ENCODE peak calls at places on chromosomes 13 and 19, in eight cellular contexts. U, H, Y, R, W, P, Z and O are unnamed samples.
A peak's percentile ranks its signal among the peaks of the same experiment; 100 is the strongest.

GRCh38 chr19:18520848-18521691 is 800 bp downstream of the ELL start:
- DNase-seq in Z (peak; percentile 65), P (peak; percentile 61), W (peak; percentile 30), Y (no peak), U (peak; percentile 23), H (peak; percentile 30), R (peak; percentile 75), O (no peak)

GRCh38 chr19:49241769-49242168 is 83.2 kb downstream of the SLC6A16 start:
- DNase-seq in P (no peak), W (no peak), H (no peak), R (no peak), Z (no peak), U (no peak), Y (no peak), O (no peak)

GRCh38 chr19:55005684-55006488 is 32.2 kb downstream of the GP6 start:
- DNase-seq in U (peak; percentile 89), Y (peak; percentile 11), W (no peak), H (peak; percentile 28), P (peak; percentile 32), R (peak; percentile 93), Z (peak; percentile 64), O (no peak)

GRCh38 chr19:51246153-51246552 is 4.7 kb upstream of the SIGLECL1 start:
- DNase-seq in H (no peak), Z (no peak), P (no peak), W (peak; percentile 35), U (peak; percentile 44), Y (no peak), R (no peak), O (no peak)

GRCh38 chr19:18223860-18224524 is 2.2 kb downstream of the PDE4C start:
- DNase-seq in H (peak; percentile 53), P (peak; percentile 63), R (peak; percentile 66), U (no peak), Z (peak; percentile 74), W (peak; percentile 72), Y (no peak), O (no peak)

GRCh38 chr19:4018140-4018613 is 10.6 kb downstream of the PIAS4 start:
- DNase-seq in R (no peak), P (no peak), Z (no peak), W (no peak), Y (no peak), U (no peak), H (no peak), O (no peak)

GRCh38 chr13:53854321-53854720 is 825.7 kb downstream of the OLFM4 start:
- DNase-seq in Y (no peak), P (no peak), R (no peak), U (no peak), W (no peak), Z (no peak), H (no peak), O (no peak)

GRCh38 chr13:107753748-107754147 is 461.6 kb downstream of the LIG4 start:
- DNase-seq in Z (no peak), H (no peak), P (no peak), U (no peak), W (no peak), R (no peak), Y (no peak), O (no peak)

GRCh38 chr19:17966115-17966455 is 822 bp upstream of the KCNN1 start:
- DNase-seq in H (no peak), P (no peak), Z (no peak), R (no peak), U (no peak), Y (no peak), W (no peak), O (no peak)

GRCh38 chr13:46571189-46571901 is 18.4 kb downstream of the LRCH1 start:
- DNase-seq in P (no peak), Y (no peak), U (peak; percentile 75), H (no peak), R (no peak), W (no peak), Z (no peak), O (no peak)

GRCh38 chr13:30038884-30039283 is 188.5 kb upstream of the UBL3 start:
- DNase-seq in U (no peak), Z (no peak), P (no peak), H (no peak), W (no peak), R (no peak), Y (no peak), O (no peak)

GRCh38 chr13:112752211-112752610 is 62.4 kb downstream of the ATP11A start:
- DNase-seq in P (no peak), Y (no peak), W (no peak), R (no peak), H (no peak), Z (no peak), U (no peak), O (no peak)